ENCODE peak calls at places on chromosomes 4 and X, in four cellular contexts. K is dorsolateral prefrontal cortex; H is CD4-positive, alpha-beta T cell; U is astrocyte of the cerebellum. T is an unnamed sample.

GRCh38 chr4:109816082-109816442 is 500 bp downstream of the GAR1 start:
- DNase-seq in K (no peak), H (peak; percentile 13), U (no peak), T (no peak)

GRCh38 chrX:20623448-20623847 is 356.7 kb upstream of the RPS6KA3 start:
- DNase-seq in K (no peak), H (no peak), U (no peak), T (no peak)

GRCh38 chrX:12447448-12448154 is 309.3 kb downstream of the FRMPD4 start:
- DNase-seq in K (no peak), H (no peak), U (peak; percentile 27), T (peak; percentile 30)

GRCh38 chr4:150021483-150021882 is 56.8 kb upstream of the DCLK2 start:
- DNase-seq in K (no peak), H (no peak), U (no peak), T (no peak)

GRCh38 chr4:174259580-174259979 is 23.9 kb downstream of the FBXO8 start:
- DNase-seq in K (no peak), H (no peak), U (no peak), T (no peak)

GRCh38 chr4:54541426-54542118 is 116.2 kb upstream of the KIT start:
- DNase-seq in K (no peak), H (no peak), U (no peak), T (no peak)

GRCh38 chr4:40550900-40551546 is 78.6 kb downstream of the RBM47 start:
- DNase-seq in K (no peak), H (peak; percentile 8), U (no peak), T (no peak)

GRCh38 chr4:30632751-30633150 is 87.4 kb upstream of the PCDH7 start:
- DNase-seq in K (no peak), H (no peak), U (no peak), T (no peak)

GRCh38 chr4:7904942-7905341 is 34.7 kb downstream of the AFAP1 start:
- DNase-seq in K (no peak), H (no peak), U (peak; percentile 64), T (no peak)

GRCh38 chr4:144557404-144557803 is 88.6 kb upstream of the HHIP start:
- DNase-seq in K (no peak), H (no peak), U (no peak), T (no peak)

GRCh38 chr4:71602271-71602890 is 181.5 kb downstream of the GC start:
- DNase-seq in K (no peak), H (no peak), U (peak; percentile 12), T (no peak)

GRCh38 chr4:146343776-146344175 is 129.4 kb downstream of the REELD1 start:
- DNase-seq in K (no peak), H (no peak), U (no peak), T (no peak)

T was measured in RWPE2.